ENCODE peak calls at places on chromosomes 13 and 19, in five cellular contexts. Z is heart left ventricle, M is substantia nigra, A is epithelial cell of esophagus, K is HS-5. N is an unnamed sample.

GRCh38 chr19:1250374-1251232 is 2.2 kb downstream of the MIDN start:
- DNase-seq in K (no peak), M (peak; percentile 72), A (no peak), Z (peak; percentile 79), N (peak; percentile 64)

GRCh38 chr19:33521480-33522370 is at the start of gene PEPD:
- DNase-seq in K (peak; percentile 66), M (peak; percentile 90), Z (peak; percentile 92), A (peak; percentile 88), N (peak; percentile 97)

GRCh38 chr19:23762884-23763711 is 4.4 kb upstream of the ZNF681 start:
- DNase-seq in Z (peak; percentile 87), K (peak; percentile 13), M (peak; percentile 67), A (peak; percentile 79), N (peak; percentile 1)

GRCh38 chr19:36051637-36052036 is 2.4 kb downstream of the THAP8 start:
- DNase-seq in A (no peak), Z (no peak), K (no peak), M (no peak), N (no peak)

GRCh38 chr19:13091400-13092161 is 11.1 kb downstream of the LYL1 start:
- DNase-seq in K (no peak), M (peak; percentile 77), A (no peak), Z (peak; percentile 64), N (peak; percentile 79)

GRCh38 chr13:19766637-19767036 is 16.1 kb downstream of the PSPC1 start:
- DNase-seq in M (no peak), K (no peak), Z (no peak), A (no peak), N (no peak)

GRCh38 chr13:34037636-34038325 is 219.8 kb downstream of the RFC3 start:
- DNase-seq in K (no peak), Z (no peak), M (no peak), A (no peak), N (no peak)

GRCh38 chr13:29511439-29511814 is 84.1 kb downstream of the SLC7A1 start:
- DNase-seq in Z (no peak), M (no peak), A (no peak), K (no peak), N (no peak)

GRCh38 chr19:43673702-43674629 is 4.0 kb upstream of the PLAUR start:
- DNase-seq in K (no peak), Z (peak; percentile 49), M (no peak), A (no peak), N (no peak)

N was measured in adipocyte.